ENCODE peak calls at places on chromosomes 2 and 18, in six cellular contexts. B is MCF 10A; V is effector CD4-positive, alpha-beta T cell; S is memory B cell; M is NCI-H1436; D is iPS-NIHi11. Z is an unnamed sample.

GRCh38 chr2:237731663-237732062 is 66.9 kb upstream of the RBM44 start:
- DNase-seq in B (peak), V (no peak), S (no peak), M (no peak), D (peak), Z (no peak)

GRCh38 chr2:136034629-136035028 is 49.2 kb upstream of the DARS1 start:
- DNase-seq in B (no peak), V (no peak), S (no peak), M (no peak), D (no peak), Z (no peak)

GRCh38 chr18:51054764-51055163 is 24.8 kb downstream of the SMAD4 start:
- DNase-seq in B (no peak), V (no peak), S (no peak), M (no peak), D (no peak), Z (no peak)

GRCh38 chr18:67199993-67200617 is 316.4 kb downstream of the DSEL start:
- DNase-seq in B (peak), V (no peak), S (peak), M (peak), D (peak), Z (no peak)

GRCh38 chr2:33241072-33241471 is 235.4 kb upstream of the RASGRP3 start:
- DNase-seq in B (no peak), V (no peak), S (no peak), M (no peak), D (no peak), Z (no peak)

GRCh38 chr2:197011777-197012641 is 85.5 kb upstream of the PGAP1 start:
- DNase-seq in B (peak), V (no peak), S (peak), M (peak), D (peak), Z (no peak)

GRCh38 chr18:48034651-48035555 is 104.4 kb upstream of the SMAD2 start:
- DNase-seq in B (no peak), V (no peak), S (no peak), M (no peak), D (no peak), Z (peak)

GRCh38 chr2:170714156-170715061 is 728 bp upstream of the SP5 start:
- DNase-seq in B (peak), V (no peak), S (no peak), M (peak), D (peak), Z (peak)

GRCh38 chr18:45384137-45384998 is 230.9 kb upstream of the SLC14A2 start:
- DNase-seq in B (peak), V (no peak), S (peak), M (peak), D (peak), Z (peak)

GRCh38 chr2:215626812-215627281 is 191.0 kb upstream of the FN1 start:
- DNase-seq in B (no peak), V (no peak), S (no peak), M (no peak), D (no peak), Z (no peak)

GRCh38 chr2:42386684-42387083 is 25.7 kb upstream of the COX7A2L start:
- DNase-seq in B (peak), V (no peak), S (no peak), M (no peak), D (peak), Z (no peak)

GRCh38 chr2:20135631-20136050 is 84.2 kb upstream of the LAPTM4A start:
- DNase-seq in B (peak), V (no peak), S (peak), M (peak), D (peak), Z (peak)

GRCh38 chr18:7805096-7805495 is 238.0 kb downstream of the PTPRM start:
- DNase-seq in B (no peak), V (no peak), S (no peak), M (no peak), D (no peak), Z (no peak)

GRCh38 chr2:207879536-207879935 is 109.8 kb upstream of the FZD5 start:
- DNase-seq in B (no peak), V (no peak), S (no peak), M (no peak), D (no peak), Z (no peak)

GRCh38 chr2:11073251-11073650 is 82.0 kb upstream of the SLC66A3 start:
- DNase-seq in B (peak), V (no peak), S (no peak), M (peak), D (peak), Z (no peak)

GRCh38 chr2:106026271-106027190 is 167.6 kb downstream of the UXS1 start:
- DNase-seq in B (no peak), V (no peak), S (no peak), M (no peak), D (no peak), Z (no peak)

GRCh38 chr2:168601739-168602138 is 145.7 kb downstream of the CERS6 start:
- DNase-seq in B (no peak), V (no peak), S (no peak), M (no peak), D (no peak), Z (no peak)

GRCh38 chr2:112811841-112812306 is 24.7 kb downstream of the IL1B start:
- DNase-seq in B (peak), V (no peak), S (no peak), M (no peak), D (no peak), Z (no peak)

GRCh38 chr2:61658841-61659780 is 121.0 kb upstream of the XPO1 start:
- DNase-seq in B (peak), V (no peak), S (no peak), M (peak), D (peak), Z (no peak)

GRCh38 chr2:43950383-43951008 is 45.3 kb downstream of the LRPPRC start:
- DNase-seq in B (peak), V (peak), S (peak), M (peak), D (no peak), Z (no peak)

GRCh38 chr2:121282800-121283382 is 2.1 kb downstream of the TFCP2L1 start:
- DNase-seq in B (peak), V (no peak), S (no peak), M (no peak), D (no peak), Z (no peak)

GRCh38 chr18:35506024-35506712 is 8.4 kb upstream of the INO80C start:
- DNase-seq in B (no peak), V (no peak), S (no peak), M (no peak), D (no peak), Z (no peak)

GRCh38 chr2:216666461-216667233 is 28.7 kb downstream of the IGFBP5 start:
- DNase-seq in B (peak), V (peak), S (peak), M (peak), D (peak), Z (peak)

GRCh38 chr2:159497857-159498256 is 118.5 kb downstream of the BAZ2B start:
- DNase-seq in B (no peak), V (no peak), S (no peak), M (no peak), D (no peak), Z (no peak)

GRCh38 chr18:13429884-13430510 is 211.4 kb downstream of the LDLRAD4 start:
- DNase-seq in B (no peak), V (no peak), S (no peak), M (no peak), D (no peak), Z (no peak)

GRCh38 chr2:200188851-200189250 is 117.6 kb upstream of the SPATS2L start:
- DNase-seq in B (no peak), V (no peak), S (no peak), M (no peak), D (no peak), Z (no peak)

GRCh38 chr2:224084266-224084892 is 45.3 kb upstream of the SERPINE2 start:
- DNase-seq in B (no peak), V (no peak), S (no peak), M (no peak), D (no peak), Z (no peak)

GRCh38 chr18:46051731-46052461 is 20.2 kb downstream of the PSTPIP2 start:
- DNase-seq in B (peak), V (no peak), S (no peak), M (no peak), D (no peak), Z (peak)

GRCh38 chr2:191333911-191334357 is 88.7 kb downstream of the MYO1B start:
- DNase-seq in B (peak), V (no peak), S (no peak), M (no peak), D (no peak), Z (no peak)

GRCh38 chr2:134583997-134584520 is 134.7 kb downstream of the TMEM163 start:
- DNase-seq in B (no peak), V (no peak), S (no peak), M (no peak), D (no peak), Z (no peak)

GRCh38 chr2:47002480-47003381 is 87.1 kb upstream of the MCFD2 start:
- DNase-seq in B (no peak), V (no peak), S (no peak), M (peak), D (peak), Z (no peak)

GRCh38 chr18:59263566-59264135 is 9.6 kb downstream of the RAX start:
- DNase-seq in B (no peak), V (no peak), S (no peak), M (no peak), D (no peak), Z (no peak)

GRCh38 chr18:55251186-55251995 is 292.1 kb upstream of the CCDC68 start:
- DNase-seq in B (no peak), V (no peak), S (no peak), M (no peak), D (peak), Z (no peak)

GRCh38 chr2:27372937-27373336 is 2.5 kb downstream of the SNX17 start:
- DNase-seq in B (no peak), V (no peak), S (no peak), M (no peak), D (no peak), Z (no peak)

GRCh38 chr18:39732918-39733317 is 2167.3 kb upstream of the CELF4 start:
- DNase-seq in B (peak), V (no peak), S (no peak), M (no peak), D (no peak), Z (no peak)

GRCh38 chr18:31241900-31242409 is 76.0 kb upstream of the DSG1 start:
- DNase-seq in B (peak), V (no peak), S (no peak), M (no peak), D (peak), Z (no peak)

GRCh38 chr2:97788986-97789644 is 75.7 kb downstream of the ZAP70 start:
- DNase-seq in B (no peak), V (no peak), S (no peak), M (no peak), D (no peak), Z (no peak)

Z was measured in left lobe of liver.